ENCODE peak calls at places on chromosomes 5 and 9, in nine cellular contexts. U is AG10803, S is HEK293T, H is SW 1271, J is LoVo, B is substantia nigra, G is tibial artery, F is endothelial cell, C is T-helper 2 cell. N is an unnamed sample.

GRCh38 chr9:91059713-91060112 is 258.1 kb downstream of the SYK start:
- DNase-seq in U (peak), S (no peak), H (no peak), J (no peak), B (no peak), G (no peak), F (no peak), C (no peak), N (peak)

GRCh38 chr5:120507197-120507596 is 43.1 kb downstream of the PRR16 start:
- DNase-seq in U (no peak), S (no peak), H (no peak), J (no peak), B (no peak), G (no peak), F (no peak), C (no peak), N (no peak)

GRCh38 chr9:134166374-134166773 is 2.0 kb upstream of the RNU6ATAC start:
- DNase-seq in U (no peak), S (no peak), H (no peak), J (no peak), B (no peak), G (no peak), F (no peak), C (no peak), N (no peak)

GRCh38 chr5:65391591-65391990 is 90.1 kb downstream of the ADAMTS6 start:
- DNase-seq in U (peak), S (no peak), H (no peak), J (no peak), B (no peak), G (no peak), F (no peak), C (no peak), N (peak)

GRCh38 chr5:76617675-76618074 is 5.5 kb downstream of the F2RL2 start:
- DNase-seq in U (peak), S (no peak), H (no peak), J (no peak), B (no peak), G (no peak), F (no peak), C (no peak), N (no peak)

GRCh38 chr9:135884328-135885035 is 22.9 kb downstream of the CAMSAP1 start:
- DNase-seq in U (peak), S (no peak), H (no peak), J (no peak), B (no peak), G (no peak), F (no peak), C (no peak), N (peak)

GRCh38 chr9:91119147-91119546 is 242.6 kb downstream of the AUH start:
- DNase-seq in U (peak), S (no peak), H (no peak), J (no peak), B (no peak), G (no peak), F (peak), C (no peak), N (no peak)

GRCh38 chr5:113112435-113112834 is 135.8 kb downstream of the DCP2 start:
- DNase-seq in U (peak), S (no peak), H (no peak), J (no peak), B (no peak), G (no peak), F (no peak), C (no peak), N (peak)

GRCh38 chr9:76893395-76893932 is 12.4 kb downstream of the PRUNE2 start:
- DNase-seq in U (peak), S (no peak), H (no peak), J (no peak), B (peak), G (peak), F (no peak), C (no peak), N (no peak)